ENCODE peak calls at places on chromosomes 16 and 17, in nine cellular contexts. One of them, this sample, is unnamed.
A peak's percentile ranks its signal among the peaks of the same experiment; 100 is the strongest.

GRCh38 chr16:74738816-74739215 is 35.8 kb downstream of the FA2H start:
- DNase-seq in SK-N-SH: no peak
- DNase-seq in H9: no peak
- DNase-seq in HCT116: no peak
- DNase-seq in PC-3: no peak
- DNase-seq in neural progenitor cell: no peak
- DNase-seq in GM23338: no peak
- DNase-seq in heart left ventricle: no peak
- DNase-seq in thyroid gland: no peak
- DNase-seq in this sample: no peak

GRCh38 chr16:84183911-84184310 is 2.9 kb downstream of the TAF1C start:
- DNase-seq in SK-N-SH: no peak
- DNase-seq in H9: no peak
- DNase-seq in HCT116: no peak
- DNase-seq in PC-3: no peak
- DNase-seq in neural progenitor cell: no peak
- DNase-seq in GM23338: no peak
- DNase-seq in heart left ventricle: no peak
- DNase-seq in thyroid gland: no peak
- DNase-seq in this sample: no peak

GRCh38 chr17:19018600-19018950 is 14.0 kb upstream of the FAM83G start:
- DNase-seq in SK-N-SH: no peak
- DNase-seq in H9: no peak
- DNase-seq in HCT116: no peak
- DNase-seq in PC-3: no peak
- DNase-seq in neural progenitor cell: no peak
- DNase-seq in GM23338: no peak
- DNase-seq in heart left ventricle: no peak
- DNase-seq in thyroid gland: no peak
- DNase-seq in this sample: no peak

GRCh38 chr17:30824002-30824355 is 513 bp downstream of the CRLF3 start:
- DNase-seq in SK-N-SH: peak; percentile 68
- DNase-seq in H9: no peak
- DNase-seq in HCT116: no peak
- DNase-seq in PC-3: no peak
- DNase-seq in neural progenitor cell: no peak
- DNase-seq in GM23338: no peak
- DNase-seq in heart left ventricle: no peak
- DNase-seq in thyroid gland: no peak
- DNase-seq in this sample: no peak

GRCh38 chr16:2910441-2910840 is 1.3 kb upstream of the FLYWCH1 start:
- DNase-seq in SK-N-SH: no peak
- DNase-seq in H9: no peak
- DNase-seq in HCT116: no peak
- DNase-seq in PC-3: no peak
- DNase-seq in neural progenitor cell: no peak
- DNase-seq in GM23338: no peak
- DNase-seq in heart left ventricle: no peak
- DNase-seq in thyroid gland: no peak
- DNase-seq in this sample: no peak

GRCh38 chr17:2957631-2958286 is 105.6 kb downstream of the OR1D5 start:
- DNase-seq in SK-N-SH: no peak
- DNase-seq in H9: peak; percentile 27
- DNase-seq in HCT116: no peak
- DNase-seq in PC-3: no peak
- DNase-seq in neural progenitor cell: no peak
- DNase-seq in GM23338: no peak
- DNase-seq in heart left ventricle: no peak
- DNase-seq in thyroid gland: no peak
- DNase-seq in this sample: no peak

GRCh38 chr16:70706948-70707465 is 21.2 kb upstream of the MTSS2 start:
- DNase-seq in SK-N-SH: no peak
- DNase-seq in H9: no peak
- DNase-seq in HCT116: no peak
- DNase-seq in PC-3: peak; percentile 94
- DNase-seq in neural progenitor cell: no peak
- DNase-seq in GM23338: no peak
- DNase-seq in heart left ventricle: no peak
- DNase-seq in thyroid gland: no peak
- DNase-seq in this sample: no peak

GRCh38 chr17:48438662-48439061 is 8.6 kb upstream of the SKAP1 start:
- DNase-seq in SK-N-SH: no peak
- DNase-seq in H9: no peak
- DNase-seq in HCT116: no peak
- DNase-seq in PC-3: no peak
- DNase-seq in neural progenitor cell: no peak
- DNase-seq in GM23338: no peak
- DNase-seq in heart left ventricle: no peak
- DNase-seq in thyroid gland: no peak
- DNase-seq in this sample: no peak

GRCh38 chr16:21300309-21301167 is 22.4 kb upstream of the CRYM start:
- DNase-seq in SK-N-SH: peak; percentile 86
- DNase-seq in H9: peak; percentile 94
- DNase-seq in HCT116: peak; percentile 100
- DNase-seq in PC-3: peak; percentile 98
- DNase-seq in neural progenitor cell: peak; percentile 94
- DNase-seq in GM23338: peak; percentile 97
- DNase-seq in heart left ventricle: peak; percentile 96
- DNase-seq in thyroid gland: peak; percentile 98
- DNase-seq in this sample: peak; percentile 94

GRCh38 chr17:83004791-83005380 is 74.5 kb upstream of the METRNL start:
- DNase-seq in SK-N-SH: peak; percentile 15
- DNase-seq in H9: no peak
- DNase-seq in HCT116: no peak
- DNase-seq in PC-3: no peak
- DNase-seq in neural progenitor cell: no peak
- DNase-seq in GM23338: no peak
- DNase-seq in heart left ventricle: no peak
- DNase-seq in thyroid gland: no peak
- DNase-seq in this sample: peak; percentile 56

GRCh38 chr16:70770968-70771552 is 29.9 kb downstream of the VAC14 start:
- DNase-seq in SK-N-SH: peak; percentile 79
- DNase-seq in H9: peak; percentile 70
- DNase-seq in HCT116: peak; percentile 32
- DNase-seq in PC-3: peak; percentile 76
- DNase-seq in neural progenitor cell: peak; percentile 64
- DNase-seq in GM23338: peak; percentile 77
- DNase-seq in heart left ventricle: peak; percentile 35
- DNase-seq in thyroid gland: peak; percentile 65
- DNase-seq in this sample: no peak

GRCh38 chr17:57925361-57925990 is 29.7 kb downstream of the CUEDC1 start:
- DNase-seq in SK-N-SH: peak; percentile 64
- DNase-seq in H9: no peak
- DNase-seq in HCT116: no peak
- DNase-seq in PC-3: no peak
- DNase-seq in neural progenitor cell: peak; percentile 47
- DNase-seq in GM23338: no peak
- DNase-seq in heart left ventricle: no peak
- DNase-seq in thyroid gland: peak; percentile 66
- DNase-seq in this sample: no peak

GRCh38 chr16:19481769-19482168 is 40.1 kb downstream of the GDE1 start:
- DNase-seq in SK-N-SH: no peak
- DNase-seq in H9: no peak
- DNase-seq in HCT116: no peak
- DNase-seq in PC-3: no peak
- DNase-seq in neural progenitor cell: no peak
- DNase-seq in GM23338: no peak
- DNase-seq in heart left ventricle: no peak
- DNase-seq in thyroid gland: no peak
- DNase-seq in this sample: no peak

GRCh38 chr16:21083729-21084268 is 66.8 kb downstream of the DNAH3 start:
- DNase-seq in SK-N-SH: peak; percentile 60
- DNase-seq in H9: peak; percentile 81
- DNase-seq in HCT116: peak; percentile 44
- DNase-seq in PC-3: peak; percentile 64
- DNase-seq in neural progenitor cell: peak; percentile 82
- DNase-seq in GM23338: peak; percentile 93
- DNase-seq in heart left ventricle: peak; percentile 62
- DNase-seq in thyroid gland: peak; percentile 55
- DNase-seq in this sample: no peak

GRCh38 chr17:14299261-14300093 is 1.4 kb upstream of the HS3ST3B1 start:
- DNase-seq in SK-N-SH: no peak
- DNase-seq in H9: peak; percentile 79
- DNase-seq in HCT116: no peak
- DNase-seq in PC-3: no peak
- DNase-seq in neural progenitor cell: peak; percentile 78
- DNase-seq in GM23338: peak; percentile 76
- DNase-seq in heart left ventricle: peak; percentile 32
- DNase-seq in thyroid gland: peak; percentile 21
- DNase-seq in this sample: peak; percentile 66

GRCh38 chr17:20278805-20279204 is 188.5 kb downstream of the LGALS9B start:
- DNase-seq in SK-N-SH: no peak
- DNase-seq in H9: no peak
- DNase-seq in HCT116: no peak
- DNase-seq in PC-3: peak; percentile 27
- DNase-seq in neural progenitor cell: no peak
- DNase-seq in GM23338: no peak
- DNase-seq in heart left ventricle: no peak
- DNase-seq in thyroid gland: no peak
- DNase-seq in this sample: no peak

GRCh38 chr16:85330694-85331188 is 218.5 kb upstream of the CIBAR2 start:
- DNase-seq in SK-N-SH: peak; percentile 80
- DNase-seq in H9: peak; percentile 85
- DNase-seq in HCT116: peak; percentile 86
- DNase-seq in PC-3: peak; percentile 71
- DNase-seq in neural progenitor cell: peak; percentile 90
- DNase-seq in GM23338: peak; percentile 96
- DNase-seq in heart left ventricle: no peak
- DNase-seq in thyroid gland: no peak
- DNase-seq in this sample: no peak

GRCh38 chr17:79654350-79654959 is 43.6 kb upstream of the RBFOX3 start:
- DNase-seq in SK-N-SH: no peak
- DNase-seq in H9: peak; percentile 14
- DNase-seq in HCT116: no peak
- DNase-seq in PC-3: no peak
- DNase-seq in neural progenitor cell: no peak
- DNase-seq in GM23338: no peak
- DNase-seq in heart left ventricle: no peak
- DNase-seq in thyroid gland: no peak
- DNase-seq in this sample: no peak

GRCh38 chr17:76382803-76383644 is 1.4 kb upstream of the SPHK1 start:
- DNase-seq in SK-N-SH: peak; percentile 82
- DNase-seq in H9: peak; percentile 86
- DNase-seq in HCT116: no peak
- DNase-seq in PC-3: peak; percentile 66
- DNase-seq in neural progenitor cell: peak; percentile 77
- DNase-seq in GM23338: peak; percentile 87
- DNase-seq in heart left ventricle: no peak
- DNase-seq in thyroid gland: peak; percentile 54
- DNase-seq in this sample: peak; percentile 81

GRCh38 chr16:17228048-17228707 is 242.6 kb downstream of the XYLT1 start:
- DNase-seq in SK-N-SH: no peak
- DNase-seq in H9: no peak
- DNase-seq in HCT116: no peak
- DNase-seq in PC-3: no peak
- DNase-seq in neural progenitor cell: peak; percentile 20
- DNase-seq in GM23338: no peak
- DNase-seq in heart left ventricle: no peak
- DNase-seq in thyroid gland: no peak
- DNase-seq in this sample: no peak

GRCh38 chr16:10569629-10570028 is 10.8 kb downstream of the EMP2 start:
- DNase-seq in SK-N-SH: no peak
- DNase-seq in H9: no peak
- DNase-seq in HCT116: no peak
- DNase-seq in PC-3: no peak
- DNase-seq in neural progenitor cell: no peak
- DNase-seq in GM23338: no peak
- DNase-seq in heart left ventricle: no peak
- DNase-seq in thyroid gland: no peak
- DNase-seq in this sample: no peak

GRCh38 chr17:40326832-40327199 is 17.8 kb downstream of the RARA start:
- DNase-seq in SK-N-SH: no peak
- DNase-seq in H9: no peak
- DNase-seq in HCT116: no peak
- DNase-seq in PC-3: no peak
- DNase-seq in neural progenitor cell: no peak
- DNase-seq in GM23338: no peak
- DNase-seq in heart left ventricle: peak; percentile 28
- DNase-seq in thyroid gland: no peak
- DNase-seq in this sample: no peak

DNA sequence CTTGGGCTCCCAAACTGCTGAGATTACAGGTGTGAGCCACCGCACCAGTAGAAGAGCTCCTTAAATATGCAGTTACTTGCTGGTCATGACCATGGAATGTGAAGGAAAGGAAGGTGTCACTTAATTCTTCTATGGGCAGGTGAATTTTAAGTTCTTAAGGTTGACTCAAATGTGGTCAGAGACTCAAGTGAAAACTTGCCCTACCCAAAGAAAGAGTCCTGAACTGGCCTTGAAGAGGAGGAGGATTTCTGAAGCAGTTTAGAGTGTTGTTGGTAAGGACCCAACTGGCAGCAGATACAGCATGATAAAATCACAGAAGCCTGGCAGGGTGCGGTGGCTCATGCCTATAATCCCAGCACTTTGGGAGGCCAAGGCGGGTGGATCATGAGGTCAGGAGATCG is 29.4 kb downstream of the CHD9 start:
- DNase-seq in SK-N-SH: no peak
- DNase-seq in H9: no peak
- DNase-seq in HCT116: no peak
- DNase-seq in PC-3: no peak
- DNase-seq in neural progenitor cell: no peak
- DNase-seq in GM23338: no peak
- DNase-seq in heart left ventricle: no peak
- DNase-seq in thyroid gland: no peak
- DNase-seq in this sample: no peak
- H3K27ac ChIP-seq in SK-N-SH: peak overlapping the region; percentile 99
- H3K27ac ChIP-seq in H9: no peak overlapping the region
- H3K27ac ChIP-seq in HCT116: no peak overlapping the region
- H3K27ac ChIP-seq in PC-3: no peak overlapping the region
- H3K27ac ChIP-seq in neural progenitor cell: no peak overlapping the region
- H3K27ac ChIP-seq in GM23338: no peak overlapping the region
- H3K27ac ChIP-seq in heart left ventricle: peak overlapping the region; percentile 64
- H3K27ac ChIP-seq in thyroid gland: peak overlapping the region; percentile 49
- H3K27ac ChIP-seq in this sample: peak overlapping the region; percentile 95

GRCh38 chr17:81934850-81935708 is 2.0 kb downstream of the PYCR1 start:
- DNase-seq in SK-N-SH: no peak
- DNase-seq in H9: no peak
- DNase-seq in HCT116: no peak
- DNase-seq in PC-3: no peak
- DNase-seq in neural progenitor cell: no peak
- DNase-seq in GM23338: no peak
- DNase-seq in heart left ventricle: no peak
- DNase-seq in thyroid gland: no peak
- DNase-seq in this sample: no peak
- H3K4me1 ChIP-seq in SK-N-SH: peaks cover 6% of the 10 kb centered on the region
- H3K4me1 ChIP-seq in H9: no peaks in the 10 kb centered on the region
- H3K4me1 ChIP-seq in HCT116: peaks cover 9% of the 10 kb centered on the region
- H3K4me1 ChIP-seq in PC-3: peaks cover 10% of the 10 kb centered on the region
- H3K4me1 ChIP-seq in neural progenitor cell: no peaks in the 10 kb centered on the region
- H3K4me1 ChIP-seq in GM23338: no peaks in the 10 kb centered on the region
- H3K4me1 ChIP-seq in heart left ventricle: peaks cover 7% of the 10 kb centered on the region
- H3K4me1 ChIP-seq in thyroid gland: peaks cover 11% of the 10 kb centered on the region
- H3K4me1 ChIP-seq in this sample: no peaks in the 10 kb centered on the region

GRCh38 chr16:29925173-29925804 is 737 bp downstream of the KCTD13 start:
- DNase-seq in SK-N-SH: no peak
- DNase-seq in H9: no peak
- DNase-seq in HCT116: no peak
- DNase-seq in PC-3: no peak
- DNase-seq in neural progenitor cell: peak; percentile 35
- DNase-seq in GM23338: peak; percentile 9
- DNase-seq in heart left ventricle: no peak
- DNase-seq in thyroid gland: no peak
- DNase-seq in this sample: no peak
- H3K27ac ChIP-seq in SK-N-SH: peak overlapping the region; percentile 81
- H3K27ac ChIP-seq in H9: no peak overlapping the region
- H3K27ac ChIP-seq in HCT116: peak overlapping the region; percentile 78
- H3K27ac ChIP-seq in PC-3: no peak overlapping the region
- H3K27ac ChIP-seq in neural progenitor cell: no peak overlapping the region
- H3K27ac ChIP-seq in GM23338: no peak overlapping the region
- H3K27ac ChIP-seq in heart left ventricle: peak overlapping the region; percentile 88
- H3K27ac ChIP-seq in thyroid gland: no peak overlapping the region
- H3K27ac ChIP-seq in this sample: peak overlapping the region; percentile 48

GRCh38 chr17:45197555-45198334 is 23.9 kb upstream of the FMNL1 start:
- DNase-seq in SK-N-SH: peak; percentile 93
- DNase-seq in H9: peak; percentile 99
- DNase-seq in HCT116: peak; percentile 81
- DNase-seq in PC-3: peak; percentile 99
- DNase-seq in neural progenitor cell: peak; percentile 96
- DNase-seq in GM23338: peak; percentile 96
- DNase-seq in heart left ventricle: peak; percentile 88
- DNase-seq in thyroid gland: peak; percentile 90
- DNase-seq in this sample: peak; percentile 89
- H3K4me1 ChIP-seq in SK-N-SH: peaks cover 8% of the 10 kb centered on the region
- H3K4me1 ChIP-seq in H9: no peaks in the 10 kb centered on the region
- H3K4me1 ChIP-seq in HCT116: peaks cover 12% of the 10 kb centered on the region
- H3K4me1 ChIP-seq in PC-3: peaks cover 16% of the 10 kb centered on the region
- H3K4me1 ChIP-seq in neural progenitor cell: peaks cover 12% of the 10 kb centered on the region
- H3K4me1 ChIP-seq in GM23338: peaks cover 6% of the 10 kb centered on the region
- H3K4me1 ChIP-seq in heart left ventricle: peaks cover 6% of the 10 kb centered on the region
- H3K4me1 ChIP-seq in thyroid gland: peaks cover 13% of the 10 kb centered on the region
- H3K4me1 ChIP-seq in this sample: peaks cover 9% of the 10 kb centered on the region

This sample was measured in RWPE2.